ENCODE peak calls at places on chromosomes 3 and 15, in five cellular contexts. J is stimulated activated CD8-positive, alpha-beta memory T cell treated with anti-CD3 and anti-CD28 coated beads, Interleukin-15, amount 100 ng/mL, for 24 hours; L is COR-L47; H is HFFc6; E is fibroblast of the conjunctiva. W is an unnamed sample.
A peak's percentile ranks its signal among the peaks of the same experiment; 100 is the strongest.

GRCh38 chr3:134253475-134254231 is 3.0 kb upstream of the RYK start:
- DNase-seq in L (no peak), H (no peak), E (no peak), J (no peak), W (no peak)

GRCh38 chr3:9911863-9912262 is 5.0 kb upstream of the IL17RC start:
- DNase-seq in E (no peak), J (no peak), L (no peak), H (no peak), W (no peak)

GRCh38 chr3:160638184-160638583 is 38.8 kb upstream of the ARL14 start:
- DNase-seq in J (no peak), H (no peak), E (no peak), L (no peak), W (no peak)

GRCh38 chr15:38536201-38536676 is 28.4 kb downstream of the RASGRP1 start:
- DNase-seq in E (peak; percentile 13), L (no peak), H (peak; percentile 95), J (no peak), W (no peak)

GRCh38 chr3:52021869-52022268 is 26.2 kb upstream of the RPL29 start:
- DNase-seq in E (no peak), H (no peak), L (peak; percentile 73), J (no peak), W (peak; percentile 59)

GRCh38 chr3:14274999-14275961 is 96.7 kb downstream of the LSM3 start:
- DNase-seq in H (no peak), L (no peak), E (no peak), J (no peak), W (peak; percentile 7)

GRCh38 chr3:23949784-23950183 is 4.7 kb downstream of the NR1D2 start:
- DNase-seq in J (no peak), E (no peak), H (no peak), L (no peak), W (peak; percentile 7)

GRCh38 chr3:11288786-11289637 is 16.8 kb downstream of the ATG7 start:
- DNase-seq in E (peak; percentile 90), J (no peak), H (peak; percentile 84), L (no peak), W (no peak)

GRCh38 chr3:136994772-136995516 is 37.2 kb downstream of the IL20RB start:
- DNase-seq in E (peak; percentile 96), H (peak; percentile 61), J (no peak), L (peak; percentile 65), W (no peak)

GRCh38 chr3:128226794-128227399 is 73.6 kb downstream of the EEFSEC start:
- DNase-seq in H (peak; percentile 6), E (peak; percentile 5), J (no peak), L (peak; percentile 5), W (peak; percentile 58)

GRCh38 chr3:169195672-169196071 is 467.8 kb downstream of the MECOM start:
- DNase-seq in E (no peak), H (no peak), J (no peak), L (no peak), W (no peak)

GRCh38 chr3:105260385-105260784 is 106.3 kb upstream of the ALCAM start:
- DNase-seq in E (no peak), J (no peak), H (no peak), L (no peak), W (no peak)

GRCh38 chr3:72800869-72801268 is 47.4 kb downstream of the SHQ1 start:
- DNase-seq in J (no peak), H (no peak), E (no peak), L (no peak), W (no peak)

GRCh38 chr15:39548561-39548960 is 32.3 kb upstream of the THBS1 start:
- DNase-seq in E (no peak), J (no peak), H (no peak), L (no peak), W (no peak)